ENCODE peak calls at places on chromosome 5, in four cellular contexts. E is PC-9, Z is AG04449, H is choroid plexus epithelial cell. O is an unnamed sample.

GRCh38 chr5:180637962-180638680 is 11.3 kb downstream of the FLT4 start:
- DNase-seq in E (no peak), Z (no peak), H (no peak), O (no peak)

GRCh38 chr5:17444496-17444895 is 53.5 kb upstream of the TAF11L2 start:
- DNase-seq in E (no peak), Z (no peak), H (peak; percentile 17), O (no peak)

GRCh38 chr5:138463335-138464017 is 1.8 kb upstream of the EGR1 start:
- DNase-seq in E (no peak), Z (no peak), H (no peak), O (no peak)

GRCh38 chr5:75651575-75651974 is 40.3 kb downstream of the ANKDD1B start:
- DNase-seq in E (no peak), Z (no peak), H (no peak), O (no peak)

GRCh38 chr5:139667730-139668063 is 19.5 kb downstream of the CXXC5 start:
- DNase-seq in E (no peak), Z (no peak), H (no peak), O (no peak)

GRCh38 chr5:133082128-133082527 is 30.3 kb downstream of the HSPA4 start:
- DNase-seq in E (no peak), Z (no peak), H (no peak), O (no peak)

GRCh38 chr5:164472150-164472549 is 966.7 kb downstream of the MAT2B start:
- DNase-seq in E (no peak), Z (no peak), H (no peak), O (no peak)

GRCh38 chr5:130198927-130199326 is 294.7 kb downstream of the CHSY3 start:
- DNase-seq in E (no peak), Z (no peak), H (peak; percentile 73), O (no peak)

GRCh38 chr5:52800394-52801213 is 12.9 kb downstream of the ITGA1 start:
- DNase-seq in E (peak; percentile 76), Z (no peak), H (peak; percentile 84), O (no peak)

GRCh38 chr5:123157797-123158528 is 68.9 kb downstream of the PRDM6 start:
- DNase-seq in E (no peak), Z (peak; percentile 29), H (peak; percentile 83), O (peak; percentile 41)
- TF ChIP-seq CTCF in E (peak; percentile 21), Z (peak; percentile 39), H (peak; percentile 37), O (peak; percentile 60)

GRCh38 chr5:131530706-131531331 is 104.2 kb downstream of the RAPGEF6 start:
- DNase-seq in E (no peak), Z (no peak), H (no peak), O (no peak)

GRCh38 chr5:131534995-131535394 is 100.0 kb downstream of the RAPGEF6 start:
- DNase-seq in E (no peak), Z (no peak), H (no peak), O (no peak)

GRCh38 chr5:131536211-131536826 is 98.7 kb downstream of the RAPGEF6 start:
- DNase-seq in E (no peak), Z (no peak), H (peak; percentile 71), O (no peak)

GRCh38 chr5:131532016-131532640 is 102.9 kb downstream of the RAPGEF6 start:
- DNase-seq in E (no peak), Z (no peak), H (no peak), O (no peak)

GRCh38 chr5:131533844-131534243 is 101.2 kb downstream of the RAPGEF6 start:
- DNase-seq in E (no peak), Z (no peak), H (no peak), O (no peak)
- TF ChIP-seq CTCF in E (peak; percentile 19), Z (no peak), H (peak; percentile 31), O (no peak)

GRCh38 chr5:129171194-129171944 is 76.8 kb downstream of the ISOC1 start:
- DNase-seq in E (no peak), Z (no peak), H (no peak), O (no peak)

GRCh38 chr5:129177451-129177850 is 82.9 kb downstream of the ISOC1 start:
- DNase-seq in E (no peak), Z (no peak), H (no peak), O (no peak)

GRCh38 chr5:129174447-129174846 is 79.9 kb downstream of the ISOC1 start:
- DNase-seq in E (no peak), Z (no peak), H (no peak), O (no peak)

GRCh38 chr5:129172561-129172960 is 78.0 kb downstream of the ISOC1 start:
- DNase-seq in E (no peak), Z (no peak), H (peak; percentile 16), O (no peak)
- TF ChIP-seq CTCF in E (peak; percentile 48), Z (no peak), H (peak; percentile 10), O (no peak)

DNA sequence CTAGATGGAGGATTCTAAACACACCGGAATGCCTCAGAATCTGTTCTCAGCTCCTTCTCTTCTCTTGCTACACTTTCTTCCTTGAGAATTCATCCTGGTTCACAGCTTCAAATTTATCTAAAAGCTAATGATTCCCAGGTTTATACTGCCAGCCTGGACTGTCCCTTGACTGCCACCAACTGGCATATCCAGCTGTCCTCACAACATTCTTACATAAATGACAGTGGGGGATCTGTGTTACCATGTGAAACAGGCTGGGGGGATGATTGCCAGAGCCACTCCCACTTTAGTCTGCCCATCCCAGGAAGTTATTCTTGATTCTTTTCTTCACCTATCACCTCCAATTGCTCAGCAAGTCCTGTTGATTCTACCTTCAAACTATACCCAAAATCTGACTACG is 27.2 kb upstream of the ZFR start:
- DNase-seq in E (no peak), Z (no peak), H (no peak), O (no peak)
- TF ChIP-seq CTCF in E (no peak), Z (no peak), H (no peak), O (no peak)

DNA sequence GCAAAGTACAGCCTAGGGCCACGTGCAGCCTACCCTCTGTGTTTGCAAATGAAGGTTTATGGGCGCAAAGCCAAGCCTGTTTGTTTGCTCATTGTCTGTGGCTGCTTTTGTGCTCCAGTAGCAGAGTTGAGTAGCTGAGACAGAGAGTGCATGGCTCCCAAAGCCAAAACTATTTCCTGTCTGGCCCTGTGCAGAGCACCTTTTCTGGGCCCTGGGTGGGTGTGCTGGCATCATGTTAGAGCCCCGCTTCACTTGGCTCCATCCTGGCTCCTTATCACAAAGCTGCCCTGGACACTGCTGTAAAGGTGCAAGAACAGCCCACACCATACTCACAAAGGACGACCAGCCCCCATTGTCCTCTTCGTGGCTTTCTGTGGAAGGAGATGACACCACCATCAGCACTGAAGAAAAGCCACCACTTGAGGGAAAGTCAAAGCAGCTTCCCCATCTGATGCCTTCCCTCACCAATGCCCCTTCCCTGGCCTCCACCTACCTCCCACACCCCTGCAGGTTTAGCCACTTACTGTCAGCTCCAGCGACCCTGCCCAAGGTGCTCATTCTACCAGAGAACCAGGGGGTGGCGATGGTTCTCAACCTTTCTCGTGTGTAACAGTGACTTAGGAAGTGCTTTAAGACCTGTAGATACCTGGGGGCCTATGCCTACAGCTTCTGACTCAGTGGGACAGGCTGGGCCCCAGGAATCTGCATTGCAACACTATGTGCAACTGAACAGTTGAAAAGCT is 23.4 kb downstream of the LCP2 start:
- DNase-seq in E (no peak), Z (no peak), H (peak; percentile 40), O (no peak)
- TF ChIP-seq CTCF in E (peak; percentile 33), Z (no peak), H (peak; percentile 30), O (no peak)

GRCh38 chr5:11181940-11182339 is 420.9 kb upstream of the DAP start:
- DNase-seq in E (no peak), Z (no peak), H (no peak), O (no peak)

GRCh38 chr5:11177993-11178711 is 417.1 kb upstream of the DAP start:
- DNase-seq in E (no peak), Z (no peak), H (no peak), O (no peak)

GRCh38 chr5:11180890-11181289 is 419.9 kb upstream of the DAP start:
- DNase-seq in E (no peak), Z (no peak), H (no peak), O (no peak)

GRCh38 chr5:11182441-11183080 is 421.5 kb upstream of the DAP start:
- DNase-seq in E (peak; percentile 34), Z (peak; percentile 2), H (peak; percentile 53), O (peak; percentile 10)
- TF ChIP-seq CTCF in E (peak; percentile 71), Z (peak; percentile 50), H (peak; percentile 61), O (peak; percentile 67)

GRCh38 chr5:173734716-173735115 is 118.3 kb upstream of the BOD1 start:
- DNase-seq in E (no peak), Z (no peak), H (no peak), O (no peak)

GRCh38 chr5:173735171-173735570 is 118.7 kb upstream of the BOD1 start:
- DNase-seq in E (no peak), Z (no peak), H (no peak), O (no peak)

GRCh38 chr5:173733831-173734491 is 117.5 kb upstream of the BOD1 start:
- DNase-seq in E (no peak), Z (no peak), H (no peak), O (no peak)

GRCh38 chr5:173735691-173736090 is 119.2 kb upstream of the BOD1 start:
- DNase-seq in E (no peak), Z (no peak), H (no peak), O (no peak)

DNA sequence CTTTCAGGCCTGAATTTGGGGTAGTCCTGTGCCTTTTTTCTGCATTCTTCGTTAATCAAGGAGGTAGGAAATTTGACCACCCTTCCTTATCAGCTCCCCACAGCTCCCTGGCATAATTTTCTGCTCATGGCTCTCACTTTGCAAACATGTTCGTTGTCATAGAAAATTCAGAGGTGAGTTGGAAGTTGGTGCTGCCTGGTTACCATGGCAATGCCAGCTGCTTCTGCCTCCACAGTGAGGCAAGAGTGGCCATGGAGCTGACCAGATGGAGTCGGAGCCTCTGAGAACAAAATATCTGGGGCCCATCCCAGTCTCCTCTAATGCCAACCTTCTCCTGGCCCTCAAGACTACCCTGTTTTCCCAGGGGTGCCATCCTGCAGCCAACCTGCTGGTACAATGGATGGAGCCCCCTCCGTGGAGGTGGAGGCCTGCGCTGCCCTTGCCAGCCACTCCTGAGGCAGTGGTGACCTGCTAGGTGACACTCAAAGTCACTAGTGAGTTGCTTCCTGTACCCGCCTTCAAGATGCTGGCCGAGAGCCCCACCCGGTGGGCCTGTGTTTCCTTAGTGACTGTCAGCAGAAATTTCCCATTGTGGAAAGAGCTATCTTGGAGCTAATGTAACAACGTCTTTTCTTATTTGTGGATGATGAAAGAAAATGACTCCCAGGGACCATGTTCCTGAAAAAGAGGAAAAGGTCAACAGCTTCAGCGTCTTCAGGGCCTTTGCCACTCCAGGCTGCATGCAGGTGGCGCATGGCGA is 116.8 kb upstream of the BOD1 start:
- DNase-seq in E (no peak), Z (no peak), H (no peak), O (no peak)
- TF ChIP-seq CTCF in E (no peak), Z (no peak), H (no peak), O (no peak)

O was measured in AG09319.